ENCODE peak calls at places on chromosomes 5 and 9, in four cellular contexts. One of them, this sample, is unnamed.

GRCh38 chr5:144202072-144202471 is 31.4 kb downstream of the KCTD16 start:
- DNase-seq in cardiac fibroblast: no peak
- DNase-seq in CD4-positive, alpha-beta T cell: no peak
- DNase-seq in Ammon's horn: peak; percentile 37
- DNase-seq in this sample: no peak

GRCh38 chr9:135498381-135499126 is 1.9 kb upstream of the MRPS2 start:
- DNase-seq in cardiac fibroblast: no peak
- DNase-seq in Ammon's horn: no peak
- DNase-seq in CD4-positive, alpha-beta T cell: no peak
- DNase-seq in this sample: no peak

GRCh38 chr5:158590936-158591863 is 508.5 kb downstream of the EBF1 start:
- DNase-seq in CD4-positive, alpha-beta T cell: no peak
- DNase-seq in Ammon's horn: no peak
- DNase-seq in cardiac fibroblast: peak; percentile 48
- DNase-seq in this sample: no peak

GRCh38 chr5:55850839-55851674 is at the start of gene IL31RA:
- DNase-seq in Ammon's horn: no peak
- DNase-seq in cardiac fibroblast: peak; percentile 91
- DNase-seq in CD4-positive, alpha-beta T cell: no peak
- DNase-seq in this sample: peak; percentile 48

GRCh38 chr9:17116400-17116837 is 18.4 kb upstream of the CNTLN start:
- DNase-seq in Ammon's horn: peak; percentile 15
- DNase-seq in CD4-positive, alpha-beta T cell: no peak
- DNase-seq in cardiac fibroblast: peak; percentile 67
- DNase-seq in this sample: peak; percentile 57

GRCh38 chr5:82221020-82221419 is 57.1 kb downstream of the RPS23 start:
- DNase-seq in CD4-positive, alpha-beta T cell: no peak
- DNase-seq in Ammon's horn: no peak
- DNase-seq in cardiac fibroblast: no peak
- DNase-seq in this sample: no peak

GRCh38 chr5:151270599-151270998 is 17.6 kb downstream of the GM2A start:
- DNase-seq in Ammon's horn: no peak
- DNase-seq in cardiac fibroblast: peak; percentile 90
- DNase-seq in CD4-positive, alpha-beta T cell: no peak
- DNase-seq in this sample: no peak

GRCh38 chr5:73822989-73823339 is 197.0 kb downstream of the ARHGEF28 start:
- DNase-seq in CD4-positive, alpha-beta T cell: no peak
- DNase-seq in cardiac fibroblast: peak; percentile 57
- DNase-seq in Ammon's horn: no peak
- DNase-seq in this sample: no peak

GRCh38 chr5:126509339-126509738 is 85.7 kb downstream of the ALDH7A1 start:
- DNase-seq in Ammon's horn: no peak
- DNase-seq in cardiac fibroblast: peak; percentile 39
- DNase-seq in CD4-positive, alpha-beta T cell: no peak
- DNase-seq in this sample: no peak

GRCh38 chr9:127966416-127967150 is 14.2 kb downstream of the EEIG1 start:
- DNase-seq in Ammon's horn: no peak
- DNase-seq in CD4-positive, alpha-beta T cell: no peak
- DNase-seq in cardiac fibroblast: no peak
- DNase-seq in this sample: no peak

GRCh38 chr5:40389591-40389990 is 290.1 kb upstream of the PTGER4 start:
- DNase-seq in CD4-positive, alpha-beta T cell: no peak
- DNase-seq in cardiac fibroblast: peak; percentile 53
- DNase-seq in Ammon's horn: no peak
- DNase-seq in this sample: no peak

GRCh38 chr5:134086943-134087305 is 27.6 kb upstream of the TCF7 start:
- DNase-seq in Ammon's horn: no peak
- DNase-seq in cardiac fibroblast: no peak
- DNase-seq in CD4-positive, alpha-beta T cell: peak; percentile 82
- DNase-seq in this sample: no peak

GRCh38 chr5:98638701-98639100 is 134.8 kb upstream of the RGMB start:
- DNase-seq in CD4-positive, alpha-beta T cell: no peak
- DNase-seq in cardiac fibroblast: peak; percentile 39
- DNase-seq in Ammon's horn: no peak
- DNase-seq in this sample: no peak

GRCh38 chr5:179061025-179061424 is 852 bp downstream of the ZNF354C start:
- DNase-seq in Ammon's horn: no peak
- DNase-seq in cardiac fibroblast: peak; percentile 18
- DNase-seq in CD4-positive, alpha-beta T cell: no peak
- DNase-seq in this sample: no peak

GRCh38 chr5:163943546-163943945 is 438.1 kb downstream of the MAT2B start:
- DNase-seq in cardiac fibroblast: peak; percentile 18
- DNase-seq in Ammon's horn: no peak
- DNase-seq in CD4-positive, alpha-beta T cell: no peak
- DNase-seq in this sample: no peak

GRCh38 chr5:50667079-50667652 is 729 bp downstream of the PARP8 start:
- DNase-seq in cardiac fibroblast: peak; percentile 69
- DNase-seq in CD4-positive, alpha-beta T cell: no peak
- DNase-seq in Ammon's horn: peak; percentile 32
- DNase-seq in this sample: peak; percentile 28

GRCh38 chr9:108477538-108478006 is 378.2 kb downstream of the ACTL7B start:
- DNase-seq in cardiac fibroblast: peak; percentile 91
- DNase-seq in Ammon's horn: no peak
- DNase-seq in CD4-positive, alpha-beta T cell: no peak
- DNase-seq in this sample: no peak

GRCh38 chr9:37026085-37026935 is 7.8 kb downstream of the PAX5 start:
- DNase-seq in Ammon's horn: no peak
- DNase-seq in CD4-positive, alpha-beta T cell: no peak
- DNase-seq in cardiac fibroblast: no peak
- DNase-seq in this sample: no peak

GRCh38 chr5:371811-372555 is 50.5 kb downstream of the AHRR start:
- DNase-seq in Ammon's horn: no peak
- DNase-seq in CD4-positive, alpha-beta T cell: no peak
- DNase-seq in cardiac fibroblast: peak; percentile 22
- DNase-seq in this sample: no peak